ENCODE peak calls at places on chromosome 4, in six cellular contexts. One of them, this sample, is unnamed.
A peak's percentile ranks its signal among the peaks of the same experiment; 100 is the strongest.

GRCh38 chr4:125780159-125780558 is 465.4 kb downstream of the FAT4 start:
- DNase-seq in renal cortical epithelial cell: peak; percentile 42
- DNase-seq in activated CD8-positive, alpha-beta memory T cell treated with anti-CD3 and anti-CD28 coated beads for 48 hours: no peak
- DNase-seq in RPMI7951: no peak
- DNase-seq in H54: no peak
- DNase-seq in EL: peak; percentile 2
- DNase-seq in this sample: no peak

GRCh38 chr4:100949350-100949935 is 397.9 kb downstream of the PPP3CA start:
- DNase-seq in H54: no peak
- DNase-seq in renal cortical epithelial cell: no peak
- DNase-seq in EL: peak; percentile 9
- DNase-seq in activated CD8-positive, alpha-beta memory T cell treated with anti-CD3 and anti-CD28 coated beads for 48 hours: no peak
- DNase-seq in RPMI7951: no peak
- DNase-seq in this sample: no peak

GRCh38 chr4:69849297-69849696 is 10.6 kb downstream of the SULT1E1 start:
- DNase-seq in EL: no peak
- DNase-seq in RPMI7951: no peak
- DNase-seq in H54: no peak
- DNase-seq in activated CD8-positive, alpha-beta memory T cell treated with anti-CD3 and anti-CD28 coated beads for 48 hours: no peak
- DNase-seq in renal cortical epithelial cell: no peak
- DNase-seq in this sample: no peak

GRCh38 chr4:166903408-166903807 is 330.9 kb downstream of the SPOCK3 start:
- DNase-seq in EL: no peak
- DNase-seq in RPMI7951: no peak
- DNase-seq in renal cortical epithelial cell: peak; percentile 13
- DNase-seq in activated CD8-positive, alpha-beta memory T cell treated with anti-CD3 and anti-CD28 coated beads for 48 hours: no peak
- DNase-seq in H54: no peak
- DNase-seq in this sample: no peak

GRCh38 chr4:124028172-124028571 is 631.6 kb downstream of the SPRY1 start:
- DNase-seq in RPMI7951: peak; percentile 35
- DNase-seq in EL: no peak
- DNase-seq in H54: no peak
- DNase-seq in activated CD8-positive, alpha-beta memory T cell treated with anti-CD3 and anti-CD28 coated beads for 48 hours: no peak
- DNase-seq in renal cortical epithelial cell: no peak
- DNase-seq in this sample: no peak

GRCh38 chr4:138308421-138308820 is 66.3 kb upstream of the SLC7A11 start:
- DNase-seq in renal cortical epithelial cell: peak; percentile 95
- DNase-seq in EL: peak; percentile 85
- DNase-seq in H54: peak; percentile 4
- DNase-seq in activated CD8-positive, alpha-beta memory T cell treated with anti-CD3 and anti-CD28 coated beads for 48 hours: no peak
- DNase-seq in RPMI7951: peak; percentile 82
- DNase-seq in this sample: no peak

GRCh38 chr4:119733431-119733830 is 104.8 kb upstream of the PDE5A start:
- DNase-seq in EL: peak; percentile 57
- DNase-seq in H54: no peak
- DNase-seq in renal cortical epithelial cell: no peak
- DNase-seq in RPMI7951: no peak
- DNase-seq in activated CD8-positive, alpha-beta memory T cell treated with anti-CD3 and anti-CD28 coated beads for 48 hours: no peak
- DNase-seq in this sample: no peak

GRCh38 chr4:120066182-120066524 is 495 bp downstream of the MAD2L1 start:
- DNase-seq in renal cortical epithelial cell: no peak
- DNase-seq in RPMI7951: no peak
- DNase-seq in H54: no peak
- DNase-seq in activated CD8-positive, alpha-beta memory T cell treated with anti-CD3 and anti-CD28 coated beads for 48 hours: no peak
- DNase-seq in EL: no peak
- DNase-seq in this sample: no peak

GRCh38 chr4:40173470-40173875 is 23.4 kb upstream of the RHOH start:
- DNase-seq in H54: no peak
- DNase-seq in RPMI7951: no peak
- DNase-seq in activated CD8-positive, alpha-beta memory T cell treated with anti-CD3 and anti-CD28 coated beads for 48 hours: no peak
- DNase-seq in renal cortical epithelial cell: no peak
- DNase-seq in EL: no peak
- DNase-seq in this sample: no peak

GRCh38 chr4:42341518-42342026 is 55.7 kb upstream of the SHISA3 start:
- DNase-seq in EL: no peak
- DNase-seq in RPMI7951: no peak
- DNase-seq in H54: no peak
- DNase-seq in renal cortical epithelial cell: no peak
- DNase-seq in activated CD8-positive, alpha-beta memory T cell treated with anti-CD3 and anti-CD28 coated beads for 48 hours: no peak
- DNase-seq in this sample: no peak

GRCh38 chr4:27084685-27085356 is 224.2 kb downstream of the STIM2 start:
- DNase-seq in EL: peak; percentile 34
- DNase-seq in renal cortical epithelial cell: peak; percentile 2
- DNase-seq in RPMI7951: peak; percentile 12
- DNase-seq in H54: no peak
- DNase-seq in activated CD8-positive, alpha-beta memory T cell treated with anti-CD3 and anti-CD28 coated beads for 48 hours: no peak
- DNase-seq in this sample: peak; percentile 33

GRCh38 chr4:112978691-112979472 is 70.6 kb upstream of the ANK2 start:
- DNase-seq in renal cortical epithelial cell: peak; percentile 4
- DNase-seq in RPMI7951: peak; percentile 24
- DNase-seq in activated CD8-positive, alpha-beta memory T cell treated with anti-CD3 and anti-CD28 coated beads for 48 hours: no peak
- DNase-seq in EL: peak; percentile 79
- DNase-seq in H54: no peak
- DNase-seq in this sample: no peak

GRCh38 chr4:112448211-112448745 is 67.7 kb downstream of the NEUROG2 start:
- DNase-seq in EL: peak; percentile 55
- DNase-seq in renal cortical epithelial cell: peak; percentile 6
- DNase-seq in H54: peak; percentile 2
- DNase-seq in activated CD8-positive, alpha-beta memory T cell treated with anti-CD3 and anti-CD28 coated beads for 48 hours: no peak
- DNase-seq in RPMI7951: peak; percentile 38
- DNase-seq in this sample: no peak

GRCh38 chr4:1540601-1541375 is 134.5 kb upstream of the NKX1-1 start:
- DNase-seq in EL: no peak
- DNase-seq in RPMI7951: peak; percentile 10
- DNase-seq in activated CD8-positive, alpha-beta memory T cell treated with anti-CD3 and anti-CD28 coated beads for 48 hours: no peak
- DNase-seq in H54: no peak
- DNase-seq in renal cortical epithelial cell: no peak
- DNase-seq in this sample: no peak

GRCh38 chr4:8664031-8664805 is 71.7 kb downstream of the CPZ start:
- DNase-seq in activated CD8-positive, alpha-beta memory T cell treated with anti-CD3 and anti-CD28 coated beads for 48 hours: no peak
- DNase-seq in EL: no peak
- DNase-seq in RPMI7951: no peak
- DNase-seq in renal cortical epithelial cell: no peak
- DNase-seq in H54: no peak
- DNase-seq in this sample: no peak

GRCh38 chr4:37365888-37366287 is 121.3 kb downstream of the NWD2 start:
- DNase-seq in RPMI7951: peak; percentile 42
- DNase-seq in H54: no peak
- DNase-seq in EL: no peak
- DNase-seq in activated CD8-positive, alpha-beta memory T cell treated with anti-CD3 and anti-CD28 coated beads for 48 hours: no peak
- DNase-seq in renal cortical epithelial cell: peak; percentile 42
- DNase-seq in this sample: no peak

GRCh38 chr4:22029803-22030202 is 81.2 kb upstream of the KCNIP4 start:
- DNase-seq in RPMI7951: no peak
- DNase-seq in EL: no peak
- DNase-seq in renal cortical epithelial cell: peak; percentile 76
- DNase-seq in activated CD8-positive, alpha-beta memory T cell treated with anti-CD3 and anti-CD28 coated beads for 48 hours: no peak
- DNase-seq in H54: no peak
- DNase-seq in this sample: no peak

GRCh38 chr4:183960021-183960420 is 54.9 kb downstream of the STOX2 start:
- DNase-seq in EL: peak; percentile 36
- DNase-seq in RPMI7951: no peak
- DNase-seq in activated CD8-positive, alpha-beta memory T cell treated with anti-CD3 and anti-CD28 coated beads for 48 hours: no peak
- DNase-seq in H54: peak; percentile 41
- DNase-seq in renal cortical epithelial cell: peak; percentile 79
- DNase-seq in this sample: no peak

GRCh38 chr4:146442801-146443200 is 78.9 kb downstream of the SLC10A7 start:
- DNase-seq in H54: no peak
- DNase-seq in renal cortical epithelial cell: peak; percentile 53
- DNase-seq in activated CD8-positive, alpha-beta memory T cell treated with anti-CD3 and anti-CD28 coated beads for 48 hours: no peak
- DNase-seq in EL: peak; percentile 69
- DNase-seq in RPMI7951: peak; percentile 35
- DNase-seq in this sample: no peak

GRCh38 chr4:180060159-180060889 is 2182.9 kb upstream of the TENM3 start:
- DNase-seq in renal cortical epithelial cell: peak; percentile 30
- DNase-seq in H54: no peak
- DNase-seq in EL: no peak
- DNase-seq in activated CD8-positive, alpha-beta memory T cell treated with anti-CD3 and anti-CD28 coated beads for 48 hours: no peak
- DNase-seq in RPMI7951: no peak
- DNase-seq in this sample: no peak

GRCh38 chr4:87541956-87542709 is 13.0 kb upstream of the SPARCL1 start:
- DNase-seq in activated CD8-positive, alpha-beta memory T cell treated with anti-CD3 and anti-CD28 coated beads for 48 hours: no peak
- DNase-seq in renal cortical epithelial cell: no peak
- DNase-seq in RPMI7951: no peak
- DNase-seq in H54: no peak
- DNase-seq in EL: no peak
- DNase-seq in this sample: no peak

GRCh38 chr4:707929-708630 is 2.4 kb downstream of the PCGF3 start:
- DNase-seq in RPMI7951: no peak
- DNase-seq in renal cortical epithelial cell: no peak
- DNase-seq in H54: no peak
- DNase-seq in EL: no peak
- DNase-seq in activated CD8-positive, alpha-beta memory T cell treated with anti-CD3 and anti-CD28 coated beads for 48 hours: no peak
- DNase-seq in this sample: no peak

GRCh38 chr4:76234679-76235044 is 16.9 kb upstream of the FAM47E start:
- DNase-seq in renal cortical epithelial cell: no peak
- DNase-seq in H54: no peak
- DNase-seq in RPMI7951: no peak
- DNase-seq in activated CD8-positive, alpha-beta memory T cell treated with anti-CD3 and anti-CD28 coated beads for 48 hours: no peak
- DNase-seq in EL: no peak
- DNase-seq in this sample: no peak

GRCh38 chr4:1614854-1615595 is 69.1 kb downstream of the FAM53A start:
- DNase-seq in RPMI7951: no peak
- DNase-seq in renal cortical epithelial cell: no peak
- DNase-seq in activated CD8-positive, alpha-beta memory T cell treated with anti-CD3 and anti-CD28 coated beads for 48 hours: no peak
- DNase-seq in EL: no peak
- DNase-seq in H54: no peak
- DNase-seq in this sample: no peak

GRCh38 chr4:15778191-15778741 is at the start of gene CD38:
- DNase-seq in EL: peak; percentile 21
- DNase-seq in activated CD8-positive, alpha-beta memory T cell treated with anti-CD3 and anti-CD28 coated beads for 48 hours: no peak
- DNase-seq in RPMI7951: peak; percentile 2
- DNase-seq in renal cortical epithelial cell: no peak
- DNase-seq in H54: no peak
- DNase-seq in this sample: peak; percentile 63

GRCh38 chr4:99323761-99324160 is 2.6 kb upstream of the ADH1B start:
- DNase-seq in renal cortical epithelial cell: peak; percentile 0
- DNase-seq in activated CD8-positive, alpha-beta memory T cell treated with anti-CD3 and anti-CD28 coated beads for 48 hours: no peak
- DNase-seq in EL: no peak
- DNase-seq in RPMI7951: no peak
- DNase-seq in H54: no peak
- DNase-seq in this sample: no peak

GRCh38 chr4:146521543-146522097 is at the start of gene SLC10A7:
- DNase-seq in renal cortical epithelial cell: peak; percentile 53
- DNase-seq in activated CD8-positive, alpha-beta memory T cell treated with anti-CD3 and anti-CD28 coated beads for 48 hours: peak; percentile 38
- DNase-seq in RPMI7951: peak; percentile 71
- DNase-seq in EL: peak; percentile 78
- DNase-seq in H54: peak; percentile 38
- DNase-seq in this sample: peak; percentile 80

GRCh38 chr4:77834403-77834802 is 15.2 kb upstream of the CNOT6L start:
- DNase-seq in renal cortical epithelial cell: no peak
- DNase-seq in H54: no peak
- DNase-seq in EL: no peak
- DNase-seq in activated CD8-positive, alpha-beta memory T cell treated with anti-CD3 and anti-CD28 coated beads for 48 hours: no peak
- DNase-seq in RPMI7951: no peak
- DNase-seq in this sample: no peak

GRCh38 chr4:10647811-10648210 is 36.8 kb downstream of the CLNK start:
- DNase-seq in H54: no peak
- DNase-seq in activated CD8-positive, alpha-beta memory T cell treated with anti-CD3 and anti-CD28 coated beads for 48 hours: no peak
- DNase-seq in EL: peak; percentile 21
- DNase-seq in renal cortical epithelial cell: no peak
- DNase-seq in RPMI7951: no peak
- DNase-seq in this sample: no peak

GRCh38 chr4:14868426-14868825 is 133.9 kb upstream of the CPEB2 start:
- DNase-seq in EL: no peak
- DNase-seq in renal cortical epithelial cell: no peak
- DNase-seq in H54: no peak
- DNase-seq in activated CD8-positive, alpha-beta memory T cell treated with anti-CD3 and anti-CD28 coated beads for 48 hours: no peak
- DNase-seq in RPMI7951: no peak
- DNase-seq in this sample: no peak

GRCh38 chr4:3775576-3775975 is 9.4 kb downstream of the ADRA2C start:
- DNase-seq in activated CD8-positive, alpha-beta memory T cell treated with anti-CD3 and anti-CD28 coated beads for 48 hours: no peak
- DNase-seq in H54: no peak
- DNase-seq in RPMI7951: no peak
- DNase-seq in EL: no peak
- DNase-seq in renal cortical epithelial cell: no peak
- DNase-seq in this sample: no peak

GRCh38 chr4:173525118-173526033 is 4.7 kb downstream of the HAND2 start:
- DNase-seq in EL: no peak
- DNase-seq in H54: no peak
- DNase-seq in activated CD8-positive, alpha-beta memory T cell treated with anti-CD3 and anti-CD28 coated beads for 48 hours: no peak
- DNase-seq in renal cortical epithelial cell: no peak
- DNase-seq in RPMI7951: no peak
- DNase-seq in this sample: no peak

GRCh38 chr4:61079976-61080375 is 120.2 kb upstream of the ADGRL3 start:
- DNase-seq in renal cortical epithelial cell: no peak
- DNase-seq in RPMI7951: no peak
- DNase-seq in activated CD8-positive, alpha-beta memory T cell treated with anti-CD3 and anti-CD28 coated beads for 48 hours: no peak
- DNase-seq in H54: no peak
- DNase-seq in EL: peak; percentile 45
- DNase-seq in this sample: no peak